ENCODE peak calls at places on chromosome 11, in nine cellular contexts. G is lower lobe of right lung, T is heart right ventricle, R is adrenal gland, S is choroid plexus epithelial cell, P is fibroblast of lung, F is sigmoid colon, I is Calu3, B is astrocyte of the spinal cord. J is an unnamed sample.

GRCh38 chr11:102026975-102027374 is 20.3 kb upstream of the CFAP300 start:
- DNase-seq in T (no peak), G (no peak), P (peak; percentile 9), S (peak; percentile 2), F (no peak), R (no peak), I (no peak), B (no peak), J (no peak)

GRCh38 chr11:62832346-62833234 is at the start of gene TEX54:
- DNase-seq in T (no peak), R (peak; percentile 75), I (no peak), G (peak; percentile 58), P (no peak), S (no peak), B (no peak), F (peak; percentile 75), J (no peak)

GRCh38 chr11:68371176-68372041 is 59.0 kb downstream of the LRP5 start:
- DNase-seq in I (no peak), G (no peak), B (no peak), P (no peak), T (peak; percentile 69), R (no peak), S (no peak), F (no peak), J (no peak)

GRCh38 chr11:64438986-64439771 is 80.2 kb downstream of the RPS6KA4 start:
- DNase-seq in B (no peak), R (no peak), S (no peak), P (no peak), I (no peak), T (no peak), F (no peak), G (no peak), J (no peak)

GRCh38 chr11:33698921-33699320 is 1.7 kb downstream of the C11orf91 start:
- DNase-seq in G (no peak), F (no peak), P (no peak), B (no peak), S (no peak), R (no peak), I (no peak), T (no peak), J (no peak)

GRCh38 chr11:129969973-129970372 is 32.7 kb downstream of the PRDM10 start:
- DNase-seq in S (no peak), P (no peak), B (no peak), R (no peak), I (no peak), T (no peak), F (no peak), G (no peak), J (no peak)

GRCh38 chr11:44857490-44857889 is 93.2 kb downstream of the TP53I11 start:
- DNase-seq in T (no peak), F (peak; percentile 85), I (no peak), R (no peak), P (no peak), G (no peak), B (no peak), S (no peak), J (no peak)

GRCh38 chr11:120324932-120325810 is at the start of gene TLCD5:
- DNase-seq in B (peak; percentile 71), S (peak; percentile 76), P (peak; percentile 66), G (peak; percentile 69), I (peak; percentile 71), R (peak; percentile 78), T (peak; percentile 72), F (peak; percentile 76), J (peak; percentile 81)

GRCh38 chr11:66867425-66868040 is 10.7 kb downstream of the LRFN4 start:
- DNase-seq in I (no peak), G (no peak), B (no peak), P (no peak), T (no peak), S (no peak), F (no peak), R (no peak), J (peak; percentile 14)

GRCh38 chr11:72696866-72697428 is 22.7 kb upstream of the PDE2A start:
- DNase-seq in B (no peak), F (peak; percentile 81), P (peak; percentile 24), G (no peak), I (no peak), T (peak; percentile 55), S (no peak), R (peak; percentile 37), J (no peak)

GRCh38 chr11:100816823-100817222 is 129.7 kb downstream of the ARHGAP42 start:
- DNase-seq in P (no peak), I (no peak), G (no peak), F (no peak), S (peak; percentile 29), T (no peak), B (no peak), R (no peak), J (no peak)

GRCh38 chr11:100821198-100821597 is 134.1 kb downstream of the ARHGAP42 start:
- DNase-seq in T (no peak), R (no peak), I (no peak), B (no peak), G (no peak), P (no peak), F (no peak), S (no peak), J (no peak)

GRCh38 chr11:100815787-100816330 is 128.8 kb downstream of the ARHGAP42 start:
- DNase-seq in S (no peak), T (no peak), I (no peak), R (no peak), F (no peak), G (no peak), P (no peak), B (no peak), J (no peak)

GRCh38 chr11:100812517-100812916 is 125.4 kb downstream of the ARHGAP42 start:
- DNase-seq in F (no peak), B (no peak), P (no peak), S (no peak), G (no peak), I (no peak), R (no peak), T (no peak), J (no peak)

DNA sequence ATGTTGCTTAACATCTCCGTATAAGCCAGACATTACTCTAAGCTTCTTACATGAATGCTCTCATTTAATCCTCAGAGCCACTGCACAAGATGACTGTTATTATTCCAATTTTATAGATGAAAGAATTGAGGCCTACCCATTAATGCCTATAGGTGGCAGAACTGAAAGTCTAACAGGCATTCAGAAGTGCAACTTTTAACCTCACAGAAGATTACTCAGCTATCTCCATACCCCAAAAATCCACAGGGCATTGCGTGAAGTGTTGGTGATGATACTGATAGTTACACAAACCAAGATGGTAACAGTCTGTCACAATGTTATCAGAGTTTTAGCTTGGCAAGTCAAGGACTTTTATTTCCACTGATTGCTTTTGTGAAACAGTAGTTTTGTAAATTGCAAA is 130.5 kb downstream of the ARHGAP42 start:
- DNase-seq in R (no peak), I (no peak), P (no peak), G (no peak), T (no peak), B (no peak), S (no peak), F (no peak), J (no peak)
- TF ChIP-seq CTCF in R (no peak), I (no peak), P (no peak), G (no peak), T (no peak), B (no peak), S (no peak), F (no peak), J (no peak)

GRCh38 chr11:22828373-22828772 is 1.2 kb downstream of the SVIP start:
- DNase-seq in P (no peak), R (no peak), F (no peak), B (no peak), I (no peak), T (no peak), G (no peak), S (no peak), J (no peak)

GRCh38 chr11:22832315-22833041 is 2.9 kb upstream of the SVIP start:
- DNase-seq in R (no peak), P (no peak), B (no peak), G (no peak), I (no peak), F (no peak), S (no peak), T (no peak), J (no peak)

GRCh38 chr11:22830082-22830414 is 447 bp upstream of the SVIP start:
- DNase-seq in R (no peak), B (no peak), T (no peak), F (no peak), I (no peak), P (no peak), G (no peak), S (no peak), J (no peak)

GRCh38 chr11:22829231-22830081 is at the start of gene SVIP:
- DNase-seq in P (peak; percentile 87), T (peak; percentile 95), F (peak; percentile 96), B (peak; percentile 89), S (peak; percentile 94), R (peak; percentile 96), G (peak; percentile 96), I (peak; percentile 98), J (peak; percentile 92)
- TF ChIP-seq CTCF in P (peak; percentile 62), T (peak; percentile 64), F (peak; percentile 58), B (peak; percentile 81), S (peak; percentile 73), R (peak; percentile 45), G (peak; percentile 68), I (peak; percentile 75), J (peak; percentile 80)

GRCh38 chr11:92554662-92555061 is 330.0 kb downstream of the FAT3 start:
- DNase-seq in R (no peak), I (no peak), S (no peak), P (no peak), B (no peak), F (no peak), T (no peak), G (no peak), J (no peak)

GRCh38 chr11:92552942-92553341 is 328.3 kb downstream of the FAT3 start:
- DNase-seq in B (no peak), T (no peak), R (no peak), I (no peak), S (peak; percentile 20), P (peak; percentile 31), F (no peak), G (no peak), J (no peak)

GRCh38 chr11:92556435-92556834 is 331.8 kb downstream of the FAT3 start:
- DNase-seq in B (peak; percentile 38), T (no peak), I (peak; percentile 10), P (peak; percentile 55), F (no peak), G (no peak), R (no peak), S (peak; percentile 22), J (no peak)

DNA sequence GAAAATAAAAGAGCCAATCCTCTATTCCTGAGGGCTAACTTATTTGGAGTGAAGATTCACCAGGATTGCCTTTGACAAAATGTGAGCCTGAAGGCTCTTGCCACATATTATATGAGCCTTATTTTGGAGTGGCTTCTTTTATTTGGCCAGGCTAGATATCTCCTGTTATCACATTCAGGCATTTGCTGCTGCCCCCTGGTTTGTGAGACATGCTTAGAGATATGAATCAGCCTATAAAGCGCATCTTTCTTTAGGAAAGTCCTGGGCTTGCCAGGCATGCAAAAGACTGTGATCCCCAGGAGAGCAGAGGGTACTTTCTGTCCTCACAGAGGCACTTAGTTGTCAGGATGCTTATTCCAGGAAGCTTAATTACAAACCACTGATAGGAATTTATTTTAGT is 333.2 kb downstream of the FAT3 start:
- DNase-seq in P (no peak), F (no peak), G (no peak), R (no peak), T (no peak), S (no peak), I (no peak), B (no peak), J (no peak)
- TF ChIP-seq CTCF in P (no peak), F (no peak), G (no peak), R (no peak), T (no peak), S (no peak), I (no peak), B (no peak), J (no peak)

GRCh38 chr11:35418847-35419712 is at the start of gene SLC1A2:
- DNase-seq in S (peak; percentile 26), R (no peak), P (no peak), G (peak; percentile 43), I (peak; percentile 18), T (peak; percentile 25), F (no peak), B (peak; percentile 12), J (peak; percentile 22)
- TF ChIP-seq CTCF in S (no peak), R (no peak), P (no peak), G (no peak), I (no peak), T (no peak), F (no peak), B (no peak), J (no peak)

J was measured in GM20000.